ENCODE peak calls at places on chromosomes 13 and 19, in eight cellular contexts. O is GM23338, F is GM23248, D is PC-9, E is hepatocyte, J is HCT116, W is OCI-LY7, Q is SK-N-SH. I is an unnamed sample. For H3K4me1 and H3K9me2, the result is how much of the 10 kb centered on the place peaks cover.

GRCh38 chr19:44182145-44182544 is 17.2 kb downstream of the ZNF226 start:
- DNase-seq in O (no peak), F (no peak), D (no peak), E (no peak), J (no peak), W (peak), Q (no peak), I (no peak)

GRCh38 chr13:60112771-60113170 is 51.0 kb downstream of the DIAPH3 start:
- DNase-seq in O (no peak), F (peak), D (no peak), E (no peak), J (no peak), W (no peak), Q (no peak), I (no peak)

GRCh38 chr19:49739098-49739497 is 24.0 kb downstream of the TSKS start:
- DNase-seq in O (no peak), F (no peak), D (no peak), E (no peak), J (no peak), W (no peak), Q (no peak), I (no peak)

GRCh38 chr13:77509221-77509620 is 26.3 kb upstream of the SCEL start:
- DNase-seq in O (no peak), F (peak), D (peak), E (no peak), J (no peak), W (no peak), Q (no peak), I (no peak)

GRCh38 chr13:97982286-97982685 is 28.8 kb downstream of the IPO5 start:
- DNase-seq in O (no peak), F (peak), D (no peak), E (no peak), J (no peak), W (no peak), Q (no peak), I (no peak)

GRCh38 chr19:17001603-17002183 is 24.9 kb downstream of the CPAMD8 start:
- DNase-seq in O (peak), F (no peak), D (no peak), E (no peak), J (no peak), W (no peak), Q (no peak), I (no peak)

GRCh38 chr19:3645726-3646125 is 19.1 kb upstream of the CACTIN start:
- DNase-seq in O (no peak), F (no peak), D (no peak), E (no peak), J (no peak), W (no peak), Q (no peak), I (no peak)

GRCh38 chr19:15331419-15332310 is 674 bp downstream of the BRD4 start:
- DNase-seq in O (peak), F (peak), D (no peak), E (peak), J (no peak), W (peak), Q (peak), I (peak)

GRCh38 chr19:10227215-10227971 is 3.7 kb downstream of the S1PR2 start:
- DNase-seq in O (peak), F (peak), D (peak), E (no peak), J (no peak), W (no peak), Q (peak), I (peak)

GRCh38 chr19:12872941-12873890 is 8.0 kb downstream of the DNASE2 start:
- DNase-seq in O (peak), F (peak), D (peak), E (peak), J (no peak), W (peak), Q (peak), I (peak)

GRCh38 chr13:114161644-114162532 is 17.2 kb upstream of the CFAP97D2 start:
- DNase-seq in O (no peak), F (peak), D (no peak), E (peak), J (no peak), W (no peak), Q (no peak), I (no peak)

GRCh38 chr19:34555447-34555846 is 73.9 kb downstream of the WTIP start:
- DNase-seq in O (peak), F (peak), D (no peak), E (no peak), J (peak), W (peak), Q (no peak), I (peak)

GRCh38 chr13:113062691-113063090 is 42.9 kb upstream of the F7 start:
- DNase-seq in O (no peak), F (no peak), D (no peak), E (no peak), J (no peak), W (no peak), Q (no peak), I (no peak)

GRCh38 chr13:50161052-50161451 is 145.8 kb downstream of the KCNRG start:
- DNase-seq in O (no peak), F (peak), D (no peak), E (no peak), J (no peak), W (no peak), Q (no peak), I (no peak)

GRCh38 chr13:105642511-105642958 is 892.9 kb downstream of the EFNB2 start:
- DNase-seq in O (no peak), F (no peak), D (no peak), E (no peak), J (no peak), W (no peak), Q (no peak), I (no peak)

GRCh38 chr19:18629166-18630088 is 7.4 kb upstream of the KLHL26 start:
- DNase-seq in O (no peak), F (no peak), D (no peak), E (no peak), J (no peak), W (no peak), Q (no peak), I (no peak)

GRCh38 chr13:26950546-26950945 is 190.0 kb upstream of the GPR12 start:
- DNase-seq in O (no peak), F (no peak), D (no peak), E (no peak), J (no peak), W (no peak), Q (no peak), I (no peak)

GRCh38 chr13:26950968-26951367 is 190.4 kb upstream of the GPR12 start:
- DNase-seq in O (no peak), F (no peak), D (no peak), E (no peak), J (no peak), W (no peak), Q (no peak), I (no peak)

GRCh38 chr13:26953273-26953672 is 192.7 kb upstream of the GPR12 start:
- DNase-seq in O (no peak), F (no peak), D (no peak), E (no peak), J (no peak), W (no peak), Q (no peak), I (no peak)

GRCh38 chr13:26951581-26952177 is 191.1 kb upstream of the GPR12 start:
- DNase-seq in O (no peak), F (no peak), D (peak), E (peak), J (no peak), W (no peak), Q (no peak), I (no peak)

GRCh38 chr13:26952551-26953138 is 192.1 kb upstream of the GPR12 start:
- DNase-seq in O (no peak), F (no peak), D (no peak), E (no peak), J (no peak), W (no peak), Q (no peak), I (no peak)
- H3K4me1 ChIP-seq in O (under half), F (under half), D (under half), E (under half), J (under half), W (under half), Q (under half), I (under half)

GRCh38 chr19:40254714-40255418 is 28.4 kb upstream of the CCNP start:
- DNase-seq in O (no peak), F (no peak), D (no peak), E (no peak), J (no peak), W (no peak), Q (no peak), I (no peak)

GRCh38 chr19:40253611-40254092 is 27.2 kb upstream of the CCNP start:
- DNase-seq in O (no peak), F (no peak), D (no peak), E (no peak), J (no peak), W (no peak), Q (no peak), I (no peak)

GRCh38 chr19:40257096-40257517 is 28.0 kb downstream of the AKT2 start:
- DNase-seq in O (no peak), F (no peak), D (peak), E (no peak), J (no peak), W (no peak), Q (no peak), I (no peak)

GRCh38 chr19:40256511-40256910 is 28.6 kb downstream of the AKT2 start:
- DNase-seq in O (no peak), F (no peak), D (no peak), E (no peak), J (no peak), W (no peak), Q (no peak), I (no peak)

DNA sequence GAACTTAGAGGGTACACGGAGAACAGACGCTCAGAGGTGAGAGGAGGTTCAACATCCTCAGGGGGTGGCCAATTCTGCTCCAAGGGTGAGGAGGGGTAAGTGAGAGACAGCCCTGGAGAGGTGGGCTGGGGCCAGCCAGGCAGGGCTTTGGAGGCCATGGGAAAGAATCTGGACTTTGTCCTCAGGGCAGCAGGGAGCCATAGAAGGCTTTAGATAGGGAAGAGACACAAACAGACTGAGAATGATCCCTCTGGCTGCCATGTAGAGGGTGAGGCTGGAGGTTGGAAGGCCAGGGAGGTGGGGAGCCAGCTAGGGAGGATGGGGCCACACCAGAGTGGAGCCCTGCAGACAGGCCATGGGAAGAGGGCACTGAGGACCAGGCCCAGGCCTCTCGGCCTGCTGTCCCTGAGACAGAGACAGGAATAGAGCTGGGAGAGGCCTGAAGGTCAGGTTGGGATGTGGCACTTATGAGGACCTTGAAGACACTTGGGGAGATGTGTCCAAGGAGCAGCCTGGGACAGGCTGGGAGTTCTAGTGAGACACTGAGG is 29.2 kb upstream of the CCNP start:
- DNase-seq in O (no peak), F (no peak), D (no peak), E (no peak), J (no peak), W (no peak), Q (no peak), I (no peak)
- H3K9me2 ChIP-seq in O (under half), F (under half), D (under half), E (under half), J (under half), W (under half), Q (under half), I (under half)

DNA sequence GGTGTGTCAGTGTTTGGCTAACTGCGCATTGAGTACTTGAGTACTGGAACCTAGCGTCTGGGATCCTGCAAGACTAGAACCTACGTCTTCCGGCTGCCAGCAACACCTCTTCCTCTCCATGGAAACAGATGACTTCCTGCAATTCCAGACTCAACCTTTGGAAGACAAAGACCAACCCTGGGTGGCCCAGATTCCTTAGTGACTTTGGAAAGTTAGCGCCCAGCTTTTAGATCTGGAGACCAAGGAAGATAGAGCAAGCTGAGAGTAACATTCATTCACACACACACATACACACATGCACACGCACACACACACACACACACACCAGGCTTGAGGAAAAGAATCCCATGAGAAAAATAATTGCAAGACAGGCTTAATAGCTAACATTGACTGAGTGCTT is 788.9 kb downstream of the UQCRFS1 start:
- DNase-seq in O (peak), F (no peak), D (no peak), E (no peak), J (no peak), W (no peak), Q (no peak), I (no peak)
- H3K4me1 ChIP-seq in O (under half), F (under half), D (under half), E (under half), J (under half), W (half or more), Q (under half), I (under half)

DNA sequence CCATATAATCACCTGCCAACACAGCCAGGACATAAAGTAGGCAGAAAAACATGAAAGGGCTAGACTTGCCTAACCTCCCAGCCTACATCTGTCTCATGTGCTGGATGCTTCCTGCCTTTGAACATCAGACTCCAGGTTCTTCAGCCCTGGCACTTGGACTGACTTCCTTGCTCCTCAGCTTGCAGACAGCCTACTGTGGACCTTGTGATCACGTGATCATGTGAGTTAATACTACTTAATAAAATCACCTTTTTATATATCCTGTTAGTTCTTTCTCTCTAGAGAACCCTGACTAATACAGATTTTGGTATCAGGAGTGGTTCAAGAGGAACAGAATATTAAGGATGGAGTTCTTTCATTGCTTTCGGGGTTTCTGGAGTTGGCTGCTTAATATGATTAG is 2867.6 kb downstream of the PCDH9 start:
- DNase-seq in O (no peak), F (no peak), D (no peak), E (no peak), J (no peak), W (no peak), Q (no peak), I (no peak)
- H3K9me2 ChIP-seq in O (under half), F (under half), D (under half), E (under half), J (under half), W (under half), Q (under half), I (under half)

GRCh38 chr19:1237027-1237659 is 662 bp downstream of the CBARP start:
- DNase-seq in O (no peak), F (peak), D (no peak), E (peak), J (no peak), W (no peak), Q (peak), I (no peak)

GRCh38 chr19:1234670-1235380 is 3.0 kb downstream of the CBARP start:
- DNase-seq in O (no peak), F (no peak), D (no peak), E (no peak), J (no peak), W (no peak), Q (no peak), I (no peak)

GRCh38 chr19:1235625-1236538 is 1.9 kb downstream of the CBARP start:
- DNase-seq in O (no peak), F (peak), D (no peak), E (no peak), J (no peak), W (no peak), Q (peak), I (no peak)

GRCh38 chr19:1237754-1238372 is at the start of gene CBARP:
- DNase-seq in O (no peak), F (peak), D (no peak), E (peak), J (no peak), W (no peak), Q (peak), I (peak)

DNA sequence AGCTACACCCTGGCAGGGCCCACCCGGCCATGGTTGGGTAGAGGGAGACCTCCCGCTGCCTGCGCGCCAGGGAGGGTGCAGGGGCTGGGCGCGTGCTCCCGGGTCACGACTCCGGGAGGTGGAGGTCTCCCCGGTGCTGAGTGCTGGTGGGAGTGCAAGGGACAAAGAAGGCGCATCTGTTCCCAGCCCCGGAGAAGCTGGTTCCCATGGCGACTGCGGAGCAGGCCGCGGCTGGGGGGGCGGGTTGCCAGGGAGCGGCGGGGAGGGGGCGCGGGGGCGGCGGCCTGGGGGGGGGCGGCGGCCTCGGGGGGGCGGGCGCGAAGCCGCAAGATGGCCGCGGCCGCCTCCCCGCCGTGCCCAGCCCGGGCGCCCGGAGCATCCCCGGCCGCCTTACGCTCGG is 1.2 kb downstream of the CBARP start:
- DNase-seq in O (no peak), F (peak), D (no peak), E (no peak), J (no peak), W (no peak), Q (peak), I (no peak)
- H3K4me1 ChIP-seq in O (under half), F (under half), D (under half), E (under half), J (half or more), W (under half), Q (under half), I (under half)

GRCh38 chr13:83352391-83352790 is 529.9 kb downstream of the SLITRK1 start:
- DNase-seq in O (no peak), F (no peak), D (no peak), E (no peak), J (no peak), W (no peak), Q (no peak), I (no peak)

GRCh38 chr13:83355042-83355441 is 527.2 kb downstream of the SLITRK1 start:
- DNase-seq in O (no peak), F (no peak), D (no peak), E (no peak), J (no peak), W (no peak), Q (no peak), I (no peak)

DNA sequence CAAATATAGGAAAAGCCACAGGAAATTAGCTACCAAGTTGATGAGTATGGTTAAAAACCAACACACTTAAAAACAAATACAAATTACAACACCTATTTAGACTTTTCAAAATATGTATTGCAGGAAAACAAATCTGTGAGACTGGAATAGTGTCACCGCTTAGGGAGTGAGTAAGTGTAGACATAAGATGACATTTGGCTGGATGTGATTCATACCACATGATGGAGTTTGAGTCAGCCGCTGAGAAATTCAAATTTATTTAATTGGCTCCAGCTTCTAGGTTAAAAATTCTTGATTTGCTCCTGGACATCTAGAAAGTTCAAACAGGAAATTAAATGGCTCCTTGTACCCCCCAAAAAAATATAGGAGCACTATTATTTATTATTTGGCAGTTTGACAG is 531.7 kb downstream of the SLITRK1 start:
- DNase-seq in O (no peak), F (peak), D (no peak), E (no peak), J (no peak), W (no peak), Q (no peak), I (no peak)
- H3K9me2 ChIP-seq in O (under half), F (under half), D (under half), E (under half), J (under half), W (under half), Q (under half), I (under half)

DNA sequence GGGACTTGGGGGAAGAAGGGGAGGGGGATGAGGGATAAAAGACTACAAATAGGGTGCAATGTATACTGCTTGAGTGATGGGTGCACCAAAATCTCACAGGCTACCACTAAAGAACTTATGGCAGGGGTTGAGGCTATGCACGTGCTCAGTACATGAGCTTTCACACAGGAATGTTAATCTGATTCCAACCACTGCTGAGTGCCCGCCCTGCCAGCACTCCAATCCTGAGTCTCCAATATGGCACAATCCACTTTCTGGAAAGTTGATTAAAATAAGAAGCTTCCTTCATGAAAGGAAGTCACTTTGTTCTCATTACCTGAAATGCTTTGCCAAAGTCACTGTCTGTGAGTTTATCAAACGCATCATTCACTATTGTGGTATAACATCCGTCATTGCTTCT is 463.0 kb downstream of the IRS2 start:
- DNase-seq in O (no peak), F (peak), D (no peak), E (no peak), J (no peak), W (no peak), Q (no peak), I (no peak)
- H3K4me1 ChIP-seq in O (under half), F (under half), D (under half), E (under half), J (under half), W (under half), Q (under half), I (under half)

DNA sequence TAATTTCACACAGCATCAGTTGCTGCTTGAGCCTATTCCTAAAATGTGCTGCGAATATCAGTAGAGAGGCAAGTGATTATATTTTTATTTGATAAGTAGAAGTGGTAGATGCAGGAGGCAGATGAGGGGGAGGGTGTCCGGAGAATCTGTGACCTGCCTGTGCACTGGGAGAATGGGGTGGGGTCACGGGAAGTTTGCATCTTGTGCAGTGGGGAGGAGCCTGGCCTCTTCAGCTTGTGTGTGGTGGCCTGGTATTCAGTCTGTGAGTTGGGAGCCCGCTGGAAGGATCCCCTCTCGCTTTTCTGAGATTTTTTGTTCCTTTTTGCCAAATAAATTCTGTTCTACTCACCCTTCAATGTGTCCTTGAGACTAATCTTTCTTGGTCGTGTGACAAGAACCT is 1257.5 kb downstream of the UQCRFS1 start:
- DNase-seq in O (no peak), F (no peak), D (no peak), E (no peak), J (no peak), W (no peak), Q (no peak), I (no peak)
- H3K9me2 ChIP-seq in O (under half), F (under half), D (under half), E (under half), J (under half), W (under half), Q (under half), I (under half)

GRCh38 chr13:41005709-41006108 is 13.4 kb downstream of the ELF1 start:
- DNase-seq in O (no peak), F (no peak), D (no peak), E (no peak), J (no peak), W (no peak), Q (no peak), I (no peak)
- H3K4me1 ChIP-seq in O (under half), F (under half), D (half or more), E (half or more), J (under half), W (half or more), Q (under half), I (half or more)

I was measured in Karpas-422.